ENCODE peak calls at places on chromosome 16, in four cellular contexts. R is C1 segment of cervical spinal cord; M is activated naive CD4-positive, alpha-beta T cell treated with anti-CD3 and anti-CD28 coated beads for 36 hours; E is ovary. I is an unnamed sample.

GRCh38 chr16:71499775-71500364 is 10.7 kb upstream of the ZNF19 start:
- DNase-seq in E (no peak), M (peak), R (no peak), I (peak)

GRCh38 chr16:25493136-25493811 is 198.5 kb upstream of the HS3ST4 start:
- DNase-seq in M (no peak), E (no peak), R (no peak), I (no peak)

GRCh38 chr16:70582280-70582978 is 58.8 kb downstream of the SF3B3 start:
- DNase-seq in E (no peak), M (peak), R (no peak), I (no peak)

GRCh38 chr16:10080031-10080772 is 102.0 kb downstream of the GRIN2A start:
- DNase-seq in R (peak), E (no peak), M (no peak), I (no peak)

GRCh38 chr16:74034862-74035261 is 261.8 kb upstream of the PSMD7 start:
- DNase-seq in E (no peak), R (no peak), M (no peak), I (peak)

GRCh38 chr16:47887496-47887895 is 268.3 kb downstream of the ABCC12 start:
- DNase-seq in E (no peak), M (no peak), R (no peak), I (peak)

GRCh38 chr16:88782454-88783390 is 2.3 kb downstream of the PIEZO1 start:
- DNase-seq in R (peak), E (peak), M (peak), I (peak)

GRCh38 chr16:26981266-26981938 is 85.3 kb upstream of the C16orf82 start:
- DNase-seq in E (no peak), M (no peak), R (no peak), I (peak)

GRCh38 chr16:82639666-82640336 is 13.0 kb downstream of the CDH13 start:
- DNase-seq in E (peak), M (peak), R (no peak), I (peak)

GRCh38 chr16:84332975-84333684 is 35.2 kb upstream of the ATP2C2 start:
- DNase-seq in E (no peak), R (no peak), M (no peak), I (no peak)

GRCh38 chr16:85753559-85753958 is 2.7 kb upstream of the C16orf74 start:
- DNase-seq in M (no peak), R (no peak), E (no peak), I (no peak)

GRCh38 chr16:12157510-12158093 is 181.1 kb downstream of the SNX29 start:
- DNase-seq in R (no peak), M (no peak), E (no peak), I (peak)

GRCh38 chr16:9297437-9298113 is 206.1 kb downstream of the HAPSTR1 start:
- DNase-seq in M (peak), R (peak), E (no peak), I (no peak)

GRCh38 chr16:13041180-13041579 is 139.8 kb downstream of the SHISA9 start:
- DNase-seq in E (no peak), M (no peak), R (no peak), I (no peak)

GRCh38 chr16:77585852-77586251 is 136.5 kb upstream of the NUDT7 start:
- DNase-seq in M (no peak), E (no peak), R (no peak), I (peak)

GRCh38 chr16:86379505-86379846 is 130.9 kb upstream of the FOXF1 start:
- DNase-seq in E (no peak), M (no peak), R (no peak), I (no peak)

GRCh38 chr16:86960266-86960665 is 356.9 kb downstream of the C16orf95 start:
- DNase-seq in M (no peak), R (peak), E (no peak), I (no peak)

GRCh38 chr16:85112364-85112763 is at the start of gene CIBAR2:
- DNase-seq in R (no peak), M (no peak), E (no peak), I (no peak)

GRCh38 chr16:892536-893255 is 78.1 kb downstream of the LMF1 start:
- DNase-seq in E (no peak), M (no peak), R (no peak), I (no peak)

GRCh38 chr16:74951206-74951605 is 33.7 kb downstream of the WDR59 start:
- DNase-seq in M (no peak), R (no peak), E (no peak), I (no peak)

GRCh38 chr16:85372627-85373372 is 240.3 kb upstream of the GSE1 start:
- DNase-seq in M (peak), E (no peak), R (peak), I (peak)

GRCh38 chr16:29926675-29927522 is 873 bp upstream of the KCTD13 start:
- DNase-seq in E (peak), R (no peak), M (no peak), I (peak)

GRCh38 chr16:54077412-54077821 is 209.2 kb downstream of the IRX3 start:
- DNase-seq in E (no peak), R (no peak), M (no peak), I (peak)

GRCh38 chr16:69382421-69382820 is 3.4 kb downstream of the TERF2 start:
- DNase-seq in M (no peak), R (no peak), E (no peak), I (peak)

GRCh38 chr16:85571813-85572619 is 41.1 kb upstream of the GSE1 start:
- DNase-seq in E (no peak), R (no peak), M (no peak), I (no peak)

GRCh38 chr16:1960665-1961630 is 1.6 kb downstream of the NDUFB10 start:
- DNase-seq in M (peak), R (no peak), E (no peak), I (peak)

GRCh38 chr16:81852347-81852746 is 73.3 kb downstream of the PLCG2 start:
- DNase-seq in E (no peak), M (no peak), R (no peak), I (no peak)

GRCh38 chr16:23679274-23679985 is 741 bp downstream of the PLK1 start:
- DNase-seq in M (peak), E (no peak), R (no peak), I (peak)

GRCh38 chr16:88068476-88069396 is 117.5 kb downstream of the BANP start:
- DNase-seq in R (no peak), M (no peak), E (no peak), I (no peak)

GRCh38 chr16:52816993-52817392 is 235.7 kb downstream of the CHD9NB start:
- DNase-seq in E (no peak), R (no peak), M (no peak), I (no peak)

GRCh38 chr16:73140944-73141343 is 93.0 kb upstream of the ZFHX3 start:
- DNase-seq in M (no peak), R (no peak), E (no peak), I (no peak)

GRCh38 chr16:31157136-31157535 is 7.3 kb upstream of the PRSS36 start:
- DNase-seq in R (no peak), E (no peak), M (no peak), I (no peak)

GRCh38 chr16:55482056-55482455 is 3.1 kb downstream of the MMP2 start:
- DNase-seq in M (no peak), E (no peak), R (no peak), I (peak)

GRCh38 chr16:72137380-72138063 is 34.4 kb downstream of the PMFBP1 start:
- DNase-seq in E (no peak), R (no peak), M (no peak), I (no peak)

GRCh38 chr16:87002717-87003413 is 314.3 kb downstream of the C16orf95 start:
- DNase-seq in E (no peak), R (no peak), M (no peak), I (peak)

GRCh38 chr16:84795338-84796053 is 24.3 kb upstream of the CRISPLD2 start:
- DNase-seq in E (peak), R (no peak), M (no peak), I (peak)

GRCh38 chr16:9527976-9528375 is 436.5 kb downstream of the HAPSTR1 start:
- DNase-seq in E (no peak), R (no peak), M (no peak), I (no peak)

GRCh38 chr16:19888834-19889233 is 4.2 kb upstream of the GPRC5B start:
- DNase-seq in R (no peak), M (peak), E (no peak), I (no peak)

I was measured in IMR-90.